ENCODE peak calls at places on chromosomes 7 and 10, in eight cellular contexts. D, J, T, H, A, C, P and F are unnamed samples.

GRCh38 chr7:107579546-107579880 is 533 bp upstream of the BCAP29 start:
- DNase-seq in D (no peak), H (no peak), T (no peak), A (no peak), C (no peak), J (no peak), P (no peak), F (no peak)

GRCh38 chr7:117066668-117067067 is 113.4 kb downstream of the ST7 start:
- DNase-seq in J (no peak), C (no peak), A (no peak), H (no peak), T (no peak), D (no peak), P (no peak), F (no peak)

GRCh38 chr10:65952086-65952485 is 973.8 kb upstream of the LRRTM3 start:
- DNase-seq in D (no peak), T (no peak), J (no peak), P (no peak), H (no peak), C (no peak), A (no peak), F (no peak)

GRCh38 chr10:131788386-131788785 is 112.4 kb upstream of the PPP2R2D start:
- DNase-seq in J (no peak), C (no peak), H (no peak), P (no peak), D (no peak), A (no peak), T (no peak), F (no peak)

GRCh38 chr7:12951397-12951801 is 264.0 kb downstream of the ARL4A start:
- DNase-seq in A (no peak), H (no peak), C (peak; percentile 88), P (peak; percentile 63), D (no peak), J (no peak), T (no peak), F (peak; percentile 13)

GRCh38 chr7:155555116-155555695 is 8.8 kb upstream of the CNPY1 start:
- DNase-seq in D (no peak), T (no peak), H (no peak), A (no peak), P (no peak), J (no peak), C (no peak), F (no peak)

GRCh38 chr10:25508112-25508815 is 333.5 kb downstream of the GPR158 start:
- DNase-seq in H (no peak), T (no peak), A (no peak), P (no peak), D (no peak), C (no peak), J (no peak), F (no peak)

GRCh38 chr10:74189999-74190421 is 39.0 kb downstream of the ADK start:
- DNase-seq in D (peak; percentile 65), P (peak; percentile 75), C (peak; percentile 90), T (no peak), H (no peak), J (peak; percentile 53), A (no peak), F (peak; percentile 96)

GRCh38 chr7:50214141-50214670 is 90.3 kb upstream of the IKZF1 start:
- DNase-seq in T (no peak), A (no peak), C (no peak), P (no peak), J (peak; percentile 56), D (no peak), H (no peak), F (no peak)

GRCh38 chr7:50212666-50213621 is 91.6 kb upstream of the IKZF1 start:
- DNase-seq in D (no peak), P (no peak), C (no peak), A (no peak), J (peak; percentile 87), H (no peak), T (no peak), F (no peak)

GRCh38 chr7:50213622-50214017 is 90.9 kb upstream of the IKZF1 start:
- DNase-seq in T (no peak), J (no peak), P (no peak), D (no peak), C (no peak), H (no peak), A (no peak), F (no peak)

GRCh38 chr7:50216626-50217025 is 87.9 kb upstream of the IKZF1 start:
- DNase-seq in T (no peak), J (no peak), A (no peak), P (no peak), H (no peak), D (no peak), C (no peak), F (no peak)

GRCh38 chr7:50214771-50215170 is 89.7 kb upstream of the IKZF1 start:
- DNase-seq in J (no peak), P (no peak), H (no peak), C (no peak), T (no peak), A (no peak), D (no peak), F (no peak)
- TF ChIP-seq CTCF in J (no peak), P (no peak), H (no peak), C (no peak), T (no peak), A (no peak), D (no peak), F (no peak)

GRCh38 chr10:96511044-96511945 is 2.4 kb downstream of the TLL2 start:
- DNase-seq in C (no peak), T (no peak), A (no peak), J (peak; percentile 35), H (no peak), D (no peak), P (peak; percentile 25), F (peak; percentile 33)

GRCh38 chr10:96516337-96516736 is 2.6 kb upstream of the TLL2 start:
- DNase-seq in C (no peak), D (no peak), J (no peak), T (no peak), H (no peak), A (no peak), P (no peak), F (no peak)

GRCh38 chr10:96512524-96512991 is 1.2 kb downstream of the TLL2 start:
- DNase-seq in T (no peak), C (no peak), A (no peak), D (no peak), J (no peak), H (no peak), P (peak; percentile 14), F (peak; percentile 9)

GRCh38 chr10:96513686-96514551 is at the start of gene TLL2:
- DNase-seq in J (peak; percentile 62), T (peak; percentile 84), P (peak; percentile 86), A (peak; percentile 73), H (peak; percentile 86), C (peak; percentile 81), D (peak; percentile 66), F (peak; percentile 86)

DNA sequence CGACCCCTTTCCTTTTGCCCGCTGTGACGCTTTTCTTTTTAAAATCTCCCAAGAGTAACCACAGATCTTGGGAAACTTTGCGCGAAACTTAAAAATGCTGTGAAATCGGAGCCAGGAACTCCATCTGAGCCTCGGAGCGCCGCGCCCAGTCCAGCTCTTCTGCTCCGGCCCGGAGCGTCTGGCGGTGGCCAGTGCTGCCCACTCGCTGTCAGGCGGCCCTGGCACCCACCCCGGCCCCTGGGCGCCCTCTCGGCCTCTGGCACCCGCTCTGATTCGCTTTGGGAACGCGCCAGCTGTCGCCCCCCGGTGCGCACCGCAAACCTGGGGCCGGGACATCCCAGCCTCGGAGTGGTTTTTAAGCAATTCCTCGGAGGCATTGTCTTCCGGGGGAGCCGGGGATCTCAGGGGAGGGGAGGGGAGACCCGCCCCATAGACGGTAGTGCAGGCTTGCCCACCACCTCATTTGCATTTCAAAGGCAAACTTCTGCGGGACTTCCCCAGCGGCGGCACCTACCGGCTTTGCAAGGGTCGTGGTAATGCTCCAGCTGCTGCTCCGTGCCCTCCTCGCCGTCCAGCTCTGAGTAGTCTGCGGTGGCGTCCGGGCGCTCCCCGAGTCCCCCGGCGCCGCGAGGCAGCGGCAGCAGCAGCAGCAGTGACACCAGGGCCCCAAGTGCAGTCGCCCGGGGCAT is 585 bp downstream of the TLL2 start:
- DNase-seq in J (peak; percentile 83), P (peak; percentile 22), T (no peak), C (no peak), D (no peak), A (no peak), H (no peak), F (peak; percentile 34)
- H3K4me3 ChIP-seq in J (peak overlapping the region; percentile 55), P (peak overlapping the region; percentile 53), T (peak overlapping the region; percentile 47), C (peak overlapping the region; percentile 54), D (peak overlapping the region; percentile 53), A (peak overlapping the region; percentile 49), H (peak overlapping the region; percentile 48), F (peak overlapping the region; percentile 57)

GRCh38 chr7:156579566-156579965 is 61.0 kb upstream of the RNF32 start:
- DNase-seq in T (no peak), C (no peak), H (no peak), P (no peak), A (no peak), D (no peak), J (no peak), F (no peak)

GRCh38 chr7:156585926-156586325 is 54.6 kb upstream of the RNF32 start:
- DNase-seq in T (no peak), J (no peak), D (no peak), A (no peak), P (no peak), C (no peak), H (no peak), F (no peak)

GRCh38 chr7:156585025-156585648 is 55.4 kb upstream of the RNF32 start:
- DNase-seq in T (no peak), H (no peak), A (no peak), C (no peak), D (no peak), J (no peak), P (no peak), F (no peak)

GRCh38 chr7:156580036-156580435 is 60.5 kb upstream of the RNF32 start:
- DNase-seq in J (no peak), C (no peak), T (no peak), P (no peak), H (no peak), A (no peak), D (no peak), F (no peak)

GRCh38 chr7:156582591-156583123 is 57.9 kb upstream of the RNF32 start:
- DNase-seq in H (no peak), J (no peak), D (no peak), A (no peak), P (no peak), C (no peak), T (no peak), F (no peak)
- TF ChIP-seq CTCF in H (no peak), J (peak; percentile 40), D (no peak), A (no peak), P (no peak), C (no peak), T (no peak), F (no peak)

DNA sequence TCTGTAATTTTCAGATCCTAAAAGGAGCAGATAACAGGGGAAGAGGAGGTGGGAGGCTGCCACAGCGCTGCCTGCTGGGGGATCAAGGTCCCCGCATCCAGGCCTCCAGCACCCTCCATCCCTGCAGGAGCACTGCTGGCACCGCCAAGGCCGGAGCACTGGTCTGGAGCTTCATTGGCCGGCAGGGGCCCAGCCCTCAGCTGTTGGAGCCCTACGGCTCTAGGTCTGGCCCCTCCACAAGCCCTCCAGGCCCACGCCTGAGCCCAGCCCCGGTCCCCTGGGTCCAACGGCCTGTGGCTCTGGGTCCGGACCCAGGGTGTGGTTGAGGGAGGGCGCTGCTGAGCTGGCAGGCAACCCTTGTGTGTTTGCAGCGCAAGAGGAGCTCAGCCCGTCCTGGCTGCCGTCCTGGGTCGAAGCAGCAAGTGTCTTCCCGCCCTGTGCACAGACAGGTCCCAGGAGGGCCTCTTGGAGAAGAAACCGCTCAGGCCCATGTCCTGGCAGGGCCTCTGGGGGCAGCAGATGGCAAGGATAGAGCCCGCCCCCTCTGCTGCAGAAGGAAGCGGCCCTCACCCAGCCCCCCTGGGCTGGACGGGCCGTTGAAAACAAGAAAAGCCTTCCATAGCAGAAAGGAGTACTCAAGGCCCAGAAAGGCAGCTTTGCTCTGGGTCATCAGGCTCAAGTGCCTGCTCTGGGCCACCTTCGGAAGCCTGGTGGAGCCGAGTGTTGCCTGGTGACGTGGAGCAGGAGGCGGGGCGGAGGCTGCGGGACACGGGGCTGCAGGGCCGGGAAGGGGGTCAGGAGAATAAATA is 54.3 kb upstream of the TNRC18 start:
- DNase-seq in T (no peak), C (no peak), H (no peak), D (no peak), P (no peak), J (no peak), A (no peak), F (no peak)
- H3K4me3 ChIP-seq in T (peak overlapping the region; percentile 36), C (no peak overlapping the region), H (peak overlapping the region; percentile 43), D (no peak overlapping the region), P (no peak overlapping the region), J (no peak overlapping the region), A (no peak overlapping the region), F (no peak overlapping the region)